ENCODE peak calls at places on chromosomes 13 and 19, in six cellular contexts. N is A549, D is fibroblast of lung, C is A673, A is suprapubic skin, L is cardiac fibroblast. K is an unnamed sample.

GRCh38 chr19:37362733-37363132 is 8.2 kb upstream of the ZNF527 start:
- DNase-seq in N (peak; percentile 62), D (no peak), C (peak; percentile 6), A (no peak), L (no peak), K (no peak)

GRCh38 chr19:2524840-2525723 is 49.2 kb downstream of the GADD45B start:
- DNase-seq in N (peak; percentile 86), D (peak; percentile 43), C (peak; percentile 77), A (no peak), L (no peak), K (no peak)

GRCh38 chr19:29715695-29716581 is 877 bp upstream of the C19orf12 start:
- DNase-seq in N (peak; percentile 74), D (peak; percentile 18), C (no peak), A (peak; percentile 68), L (peak; percentile 22), K (no peak)

GRCh38 chr19:3668331-3669133 is 31.7 kb downstream of the PIP5K1C start:
- DNase-seq in N (no peak), D (no peak), C (no peak), A (no peak), L (peak; percentile 20), K (no peak)

GRCh38 chr19:8050274-8051096 is 2.1 kb upstream of the CCL25 start:
- DNase-seq in N (peak; percentile 94), D (peak; percentile 73), C (peak; percentile 94), A (peak; percentile 87), L (peak; percentile 79), K (peak; percentile 99)

GRCh38 chr19:20558011-20558410 is 7.6 kb downstream of the ZNF737 start:
- DNase-seq in N (no peak), D (no peak), C (no peak), A (no peak), L (no peak), K (no peak)

GRCh38 chr13:45994752-45995151 is 57.8 kb downstream of the ZC3H13 start:
- DNase-seq in N (no peak), D (no peak), C (no peak), A (no peak), L (no peak), K (no peak)

GRCh38 chr19:54654447-54655321 is 8.1 kb upstream of the LILRB4 start:
- DNase-seq in N (no peak), D (no peak), C (peak; percentile 36), A (no peak), L (no peak), K (peak; percentile 45)

GRCh38 chr13:113846639-113847318 is 17.1 kb downstream of the GAS6 start:
- DNase-seq in N (no peak), D (no peak), C (no peak), A (peak; percentile 36), L (no peak), K (no peak)

GRCh38 chr19:39296055-39296645 is at the start of gene IFNL1:
- DNase-seq in N (no peak), D (no peak), C (no peak), A (peak; percentile 40), L (no peak), K (no peak)

GRCh38 chr19:6020166-6020967 is 42.4 kb upstream of the RANBP3 start:
- DNase-seq in N (no peak), D (no peak), C (no peak), A (no peak), L (peak; percentile 30), K (no peak)

GRCh38 chr19:6015841-6016545 is 38.1 kb upstream of the RANBP3 start:
- DNase-seq in N (no peak), D (no peak), C (no peak), A (no peak), L (no peak), K (no peak)

GRCh38 chr19:6017576-6017975 is 39.6 kb upstream of the RANBP3 start:
- DNase-seq in N (no peak), D (no peak), C (no peak), A (no peak), L (no peak), K (no peak)

GRCh38 chr19:6020972-6021805 is 43.2 kb upstream of the RANBP3 start:
- DNase-seq in N (no peak), D (no peak), C (no peak), A (no peak), L (no peak), K (no peak)

DNA sequence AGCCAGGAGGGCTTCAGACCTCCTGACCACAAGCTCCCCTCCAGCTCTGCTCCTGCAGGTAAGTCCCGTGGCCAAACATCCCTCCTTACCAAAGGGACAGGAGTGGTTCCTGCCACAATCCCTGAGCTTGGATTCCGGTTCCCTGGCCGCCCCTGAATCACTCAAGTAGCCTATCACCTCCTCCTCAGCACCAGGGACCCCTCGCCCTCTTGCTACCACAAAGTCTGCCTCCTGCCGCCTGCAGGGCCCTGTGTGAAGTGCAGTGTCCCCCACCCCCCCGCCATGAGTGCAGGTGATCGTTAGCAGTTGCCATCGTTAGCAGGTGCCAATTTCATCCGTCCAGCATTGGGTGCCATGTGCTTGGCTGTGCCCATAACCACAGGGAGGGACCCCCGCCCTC is 40.8 kb upstream of the RANBP3 start:
- DNase-seq in N (no peak), D (no peak), C (no peak), A (no peak), L (no peak), K (no peak)
- TF ChIP-seq CTCF in N (no peak), D (peak; percentile 14), C (peak; percentile 32), A (no peak), L (peak; percentile 21), K (peak; percentile 24)

DNA sequence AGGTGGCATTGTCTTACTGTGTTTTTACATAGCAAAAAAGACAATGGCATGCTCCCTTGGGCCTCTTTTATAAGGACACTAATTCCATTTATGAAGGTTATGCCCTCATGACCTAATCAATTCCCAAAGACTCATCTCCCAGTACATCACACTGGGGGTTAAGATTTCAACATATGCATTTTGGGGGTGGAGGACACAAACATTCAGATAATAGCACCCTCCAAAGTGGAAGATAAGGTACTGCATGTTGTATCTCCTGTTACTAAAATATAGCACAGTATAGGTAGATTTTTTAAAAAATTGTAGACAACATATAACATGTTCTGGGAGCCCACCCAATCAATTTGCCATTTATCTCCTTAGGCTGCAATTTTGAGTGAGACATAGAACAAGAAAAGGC is 221.2 kb downstream of the LIG4 start:
- DNase-seq in N (no peak), D (no peak), C (no peak), A (no peak), L (no peak), K (no peak)
- TF ChIP-seq CTCF in N (no peak), D (no peak), C (no peak), A (no peak), L (no peak), K (no peak)

GRCh38 chr19:16627194-16627927 is 643 bp downstream of the MED26 start:
- DNase-seq in N (no peak), D (peak; percentile 3), C (peak; percentile 29), A (peak; percentile 74), L (no peak), K (no peak)
- TF ChIP-seq CTCF in N (no peak), D (no peak), C (peak; percentile 9), A (no peak), L (no peak), K (peak; percentile 8)

GRCh38 chr19:45271098-45271497 is 20.0 kb downstream of the MARK4 start:
- DNase-seq in N (no peak), D (no peak), C (no peak), A (no peak), L (no peak), K (no peak)
- TF ChIP-seq CTCF in N (no peak), D (no peak), C (no peak), A (no peak), L (no peak), K (no peak)

GRCh38 chr13:27662738-27663470 is 41.2 kb downstream of the POLR1D start:
- DNase-seq in N (no peak), D (no peak), C (no peak), A (no peak), L (no peak), K (no peak)

GRCh38 chr13:27665761-27666160 is 44.1 kb downstream of the POLR1D start:
- DNase-seq in N (no peak), D (no peak), C (no peak), A (peak; percentile 62), L (no peak), K (no peak)

GRCh38 chr13:27666951-27667350 is 45.3 kb downstream of the POLR1D start:
- DNase-seq in N (no peak), D (no peak), C (no peak), A (no peak), L (no peak), K (no peak)

GRCh38 chr13:27663947-27664346 is 42.3 kb downstream of the POLR1D start:
- DNase-seq in N (no peak), D (peak; percentile 13), C (no peak), A (no peak), L (no peak), K (no peak)

GRCh38 chr13:27665333-27665732 is 43.6 kb downstream of the POLR1D start:
- DNase-seq in N (peak; percentile 7), D (peak; percentile 9), C (no peak), A (no peak), L (peak; percentile 28), K (no peak)
- TF ChIP-seq CTCF in N (no peak), D (peak; percentile 25), C (peak; percentile 30), A (no peak), L (no peak), K (no peak)

GRCh38 chr19:15072930-15073647 is 8.9 kb upstream of the OR1I1 start:
- DNase-seq in N (no peak), D (no peak), C (no peak), A (no peak), L (no peak), K (no peak)
- TF ChIP-seq CTCF in N (no peak), D (no peak), C (peak; percentile 19), A (no peak), L (no peak), K (no peak)

DNA sequence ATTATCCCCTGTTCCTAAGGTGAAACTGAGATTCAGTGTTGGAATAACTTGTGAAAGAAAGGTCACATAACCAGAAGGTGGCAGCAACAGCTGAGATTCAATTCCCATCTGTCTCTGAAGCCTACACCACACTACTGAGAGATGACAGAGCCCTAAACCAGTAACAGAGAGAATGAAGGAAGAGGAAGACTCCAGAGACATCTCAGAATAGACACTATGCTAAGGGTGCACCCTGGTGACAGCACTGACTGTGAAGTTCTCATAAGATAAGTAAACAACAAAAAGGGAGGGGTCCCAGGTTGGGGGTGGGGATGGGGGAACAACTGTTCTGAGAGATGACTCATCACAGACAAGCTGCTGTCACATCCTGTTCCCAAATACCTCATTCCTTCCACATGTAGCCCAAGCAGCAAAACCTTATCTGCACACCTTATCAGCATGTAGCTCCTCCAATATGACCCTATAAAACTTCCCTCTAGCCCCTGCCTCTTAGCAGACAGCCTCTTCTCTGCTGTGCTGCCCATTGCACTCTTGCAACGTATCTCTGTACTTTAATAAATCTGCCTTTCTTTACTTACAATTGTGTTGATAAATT is 46.5 kb downstream of the UTP14C start:
- DNase-seq in N (no peak), D (peak; percentile 28), C (peak; percentile 25), A (no peak), L (peak; percentile 44), K (peak; percentile 39)
- TF ChIP-seq CTCF in N (no peak), D (peak; percentile 9), C (no peak), A (no peak), L (peak; percentile 24), K (peak; percentile 32)

K was measured in GM13977.